ENCODE peak calls at places on chromosomes 4 and X, in five cellular contexts. O, W, S, Q and Y are unnamed samples.

GRCh38 chr4:150348079-150348478 is 233.9 kb upstream of the MAB21L2 start:
- DNase-seq in W (no peak), O (no peak), Q (peak), S (peak), Y (peak)

GRCh38 chr4:165631912-165632311 is 241.1 kb upstream of the TLL1 start:
- DNase-seq in O (no peak), S (no peak), Q (no peak), W (no peak), Y (no peak)

GRCh38 chrX:110407910-110408545 is 49.4 kb downstream of the RTL9 start:
- DNase-seq in W (no peak), O (no peak), S (peak), Q (peak), Y (peak)

GRCh38 chrX:68060506-68061205 is 372.6 kb downstream of the OPHN1 start:
- DNase-seq in S (no peak), W (no peak), O (no peak), Q (no peak), Y (no peak)

GRCh38 chr4:112325522-112325921 is 28.4 kb downstream of the ALPK1 start:
- DNase-seq in Q (no peak), O (no peak), W (no peak), S (no peak), Y (no peak)

GRCh38 chr4:152360045-152360410 is 175.9 kb downstream of the FBXW7 start:
- DNase-seq in Q (peak), O (no peak), S (peak), W (no peak), Y (peak)

GRCh38 chr4:67659065-67659464 is 41.9 kb downstream of the UBA6 start:
- DNase-seq in O (no peak), S (no peak), W (no peak), Q (no peak), Y (no peak)

GRCh38 chr4:176492648-176493302 is 173.0 kb downstream of the SPCS3 start:
- DNase-seq in W (no peak), Q (peak), O (no peak), S (no peak), Y (no peak)

GRCh38 chrX:23616361-23616760 is 50.9 kb upstream of the PRDX4 start:
- DNase-seq in W (no peak), S (peak), O (no peak), Q (peak), Y (peak)

GRCh38 chrX:103845165-103845653 is 13.2 kb upstream of the RAB9B start:
- DNase-seq in W (no peak), Q (peak), S (peak), O (peak), Y (peak)

GRCh38 chrX:46572295-46572936 is 1.1 kb upstream of the CHST7 start:
- DNase-seq in W (peak), Q (no peak), O (no peak), S (no peak), Y (peak)

GRCh38 chrX:48896611-48897011 is 957 bp downstream of the TIMM17B start:
- DNase-seq in Q (no peak), O (no peak), W (peak), S (peak), Y (no peak)

GRCh38 chrX:113009005-113009404 is 168.4 kb upstream of the AMOT start:
- DNase-seq in O (no peak), W (no peak), Q (no peak), S (no peak), Y (no peak)

GRCh38 chr4:180059216-180059881 is 2183.9 kb upstream of the TENM3 start:
- DNase-seq in W (no peak), Q (no peak), S (no peak), O (no peak), Y (no peak)

GRCh38 chr4:85968945-85969830 is 390.7 kb downstream of the MAPK10 start:
- DNase-seq in W (no peak), Q (peak), S (peak), O (no peak), Y (peak)

GRCh38 chr4:88605744-88606143 is 13.5 kb downstream of the HERC3 start:
- DNase-seq in S (no peak), O (no peak), W (no peak), Q (no peak), Y (no peak)

GRCh38 chrX:111100191-111100590 is 4.2 kb downstream of the PAK3 start:
- DNase-seq in O (no peak), Q (peak), S (peak), W (peak), Y (peak)

GRCh38 chr4:112060212-112060611 is 85.0 kb upstream of the FAM241A start:
- DNase-seq in Q (peak), O (no peak), W (no peak), S (peak), Y (peak)

GRCh38 chr4:154045086-154045485 is 256.2 kb upstream of the SFRP2 start:
- DNase-seq in W (no peak), O (no peak), Q (no peak), S (peak), Y (no peak)

GRCh38 chrX:70476166-70476933 is 31.7 kb downstream of the DLG3 start:
- DNase-seq in O (no peak), Q (no peak), S (no peak), W (no peak), Y (no peak)

GRCh38 chrX:102892103-102892502 is 45.0 kb upstream of the RAB40AL start:
- DNase-seq in S (peak), O (no peak), W (no peak), Q (no peak), Y (peak)

GRCh38 chrX:7074135-7074907 is 73.2 kb upstream of the STS start:
- DNase-seq in O (no peak), S (no peak), Q (no peak), W (no peak), Y (peak)

GRCh38 chrX:134525086-134525792 is 65.3 kb downstream of the HPRT1 start:
- DNase-seq in O (no peak), S (no peak), Q (peak), W (no peak), Y (no peak)

GRCh38 chr4:24477919-24478318 is 106.4 kb downstream of the DHX15 start:
- DNase-seq in O (no peak), Q (peak), S (peak), W (no peak), Y (no peak)

GRCh38 chr4:146415829-146416228 is 105.9 kb downstream of the SLC10A7 start:
- DNase-seq in S (no peak), Q (no peak), O (no peak), W (no peak), Y (no peak)

GRCh38 chr4:148061795-148062194 is 329.9 kb downstream of the ARHGAP10 start:
- DNase-seq in Q (no peak), W (no peak), O (no peak), S (no peak), Y (no peak)

GRCh38 chr4:140300271-140300970 is 73.0 kb upstream of the SCOC start:
- DNase-seq in S (peak), O (no peak), W (peak), Q (peak), Y (peak)

GRCh38 chr4:24743931-24744330 is 51.4 kb upstream of the SOD3 start:
- DNase-seq in W (no peak), S (no peak), Q (peak), O (no peak), Y (no peak)

GRCh38 chr4:48669086-48669485 is 111.0 kb downstream of the FRYL start:
- DNase-seq in O (no peak), S (no peak), Q (no peak), W (no peak), Y (peak)

GRCh38 chrX:118497180-118497814 is 1.7 kb downstream of the DOCK11 start:
- DNase-seq in W (no peak), Q (no peak), S (no peak), O (no peak), Y (no peak)

GRCh38 chrX:131975851-131976250 is 47.3 kb upstream of the STK26 start:
- DNase-seq in O (no peak), S (no peak), W (no peak), Q (no peak), Y (no peak)

GRCh38 chr4:159937595-159937994 is 834.7 kb downstream of the RAPGEF2 start:
- DNase-seq in S (no peak), O (no peak), W (no peak), Q (no peak), Y (peak)

GRCh38 chr4:98293089-98293887 is 32.1 kb downstream of the RAP1GDS1 start:
- DNase-seq in W (no peak), Q (peak), O (no peak), S (no peak), Y (no peak)

DNA sequence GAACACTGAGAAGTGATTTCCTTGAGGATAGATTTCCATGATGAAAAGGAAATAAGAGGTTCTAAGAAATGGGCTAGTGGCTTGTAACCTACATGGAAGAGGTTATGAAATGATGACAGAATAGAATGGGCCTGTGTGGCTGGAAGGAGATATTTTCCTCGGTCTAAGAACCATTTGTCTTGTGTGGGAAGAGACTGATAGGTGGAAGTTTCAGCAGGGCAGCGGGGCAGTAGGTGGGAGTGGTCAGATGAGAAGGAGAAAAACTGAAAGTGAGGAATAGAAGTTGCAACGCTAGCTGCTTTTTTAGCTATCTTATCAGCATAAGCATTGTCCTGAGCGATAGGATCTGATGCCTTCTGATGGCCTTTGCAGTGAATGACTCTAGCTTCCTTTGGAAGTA is 211.4 kb upstream of the GALNT7 start:
- DNase-seq in Q (no peak), S (no peak), W (no peak), O (no peak), Y (no peak)
- H3K4me3 ChIP-seq in Q (no peak), S (no peak), W (no peak), O (no peak), Y (no peak)

GRCh38 chrX:39418936-39419659 is 617.8 kb downstream of the MID1IP1 start:
- DNase-seq in W (no peak), S (no peak), O (no peak), Q (no peak), Y (no peak)
- TF ChIP-seq CTCF in W (no peak), S (no peak), O (no peak), Q (no peak), Y (no peak)

DNA sequence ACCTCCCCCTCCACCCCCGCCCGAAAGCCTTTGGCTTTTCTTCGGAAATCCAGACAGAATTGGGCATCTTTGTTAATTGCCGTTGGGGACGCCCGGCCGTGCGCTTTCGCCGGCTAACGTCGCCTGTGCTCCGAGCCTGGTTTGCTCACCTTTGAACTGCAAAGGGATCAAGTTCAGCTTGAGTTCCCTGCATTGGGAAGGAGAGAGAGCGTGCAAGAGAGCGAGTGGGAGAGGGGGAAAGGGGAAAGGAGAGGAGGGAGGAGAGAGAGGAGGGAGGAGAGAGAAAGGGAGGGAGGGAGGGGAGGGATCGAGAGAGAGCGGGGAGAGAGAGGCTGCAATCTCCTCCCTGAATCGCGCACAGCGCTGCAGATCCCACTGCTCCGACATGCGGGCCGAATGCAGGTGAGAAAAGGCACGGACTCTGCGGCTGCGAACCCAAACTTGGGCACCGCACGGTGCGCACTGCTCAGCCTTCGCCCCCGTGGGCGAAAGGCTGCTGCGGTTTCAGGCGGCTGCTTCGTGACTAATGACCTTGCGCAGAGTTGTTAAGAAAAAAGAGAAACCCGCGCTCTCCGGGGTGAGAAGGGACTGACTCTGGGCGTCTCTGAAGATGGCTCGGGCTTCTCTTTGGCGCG is at the start of gene PCDH7:
- DNase-seq in S (peak), O (no peak), W (no peak), Q (peak), Y (peak)
- H3K4me3 ChIP-seq in S (peak), O (peak), W (peak), Q (peak), Y (peak)

GRCh38 chr4:2630556-2631273 is 94.3 kb downstream of the FAM193A start:
- DNase-seq in S (no peak), Q (no peak), W (peak), O (no peak), Y (no peak)
- TF ChIP-seq CTCF in S (no peak), Q (no peak), W (no peak), O (no peak), Y (no peak)

GRCh38 chr4:6687947-6688878 is 5.5 kb upstream of the S100P start:
- DNase-seq in O (no peak), S (no peak), Q (no peak), W (no peak), Y (peak)
- H3K4me3 ChIP-seq in O (no peak), S (no peak), Q (no peak), W (no peak), Y (no peak)

GRCh38 chrX:13345037-13345436 is 25.2 kb upstream of the ATXN3L start:
- DNase-seq in S (no peak), Q (no peak), O (no peak), W (no peak), Y (no peak)

GRCh38 chrX:13338985-13339384 is 19.1 kb upstream of the ATXN3L start:
- DNase-seq in O (no peak), W (no peak), S (no peak), Q (no peak), Y (no peak)

GRCh38 chrX:13339607-13340006 is 19.8 kb upstream of the ATXN3L start:
- DNase-seq in W (no peak), O (no peak), S (no peak), Q (no peak), Y (no peak)

GRCh38 chrX:13341491-13342101 is 21.7 kb upstream of the ATXN3L start:
- DNase-seq in S (no peak), O (no peak), W (no peak), Q (peak), Y (peak)

GRCh38 chrX:13340182-13340791 is 20.4 kb upstream of the ATXN3L start:
- DNase-seq in Q (peak), O (no peak), S (no peak), W (no peak), Y (peak)
- TF ChIP-seq CTCF in Q (no peak), O (no peak), S (no peak), W (no peak), Y (no peak)

GRCh38 chr4:80161413-80162058 is 35.8 kb upstream of the PRDM8 start:
- DNase-seq in O (no peak), Q (no peak), S (no peak), W (no peak), Y (no peak)

GRCh38 chr4:80165855-80166254 is 31.4 kb upstream of the PRDM8 start:
- DNase-seq in Q (no peak), O (no peak), S (no peak), W (no peak), Y (no peak)

DNA sequence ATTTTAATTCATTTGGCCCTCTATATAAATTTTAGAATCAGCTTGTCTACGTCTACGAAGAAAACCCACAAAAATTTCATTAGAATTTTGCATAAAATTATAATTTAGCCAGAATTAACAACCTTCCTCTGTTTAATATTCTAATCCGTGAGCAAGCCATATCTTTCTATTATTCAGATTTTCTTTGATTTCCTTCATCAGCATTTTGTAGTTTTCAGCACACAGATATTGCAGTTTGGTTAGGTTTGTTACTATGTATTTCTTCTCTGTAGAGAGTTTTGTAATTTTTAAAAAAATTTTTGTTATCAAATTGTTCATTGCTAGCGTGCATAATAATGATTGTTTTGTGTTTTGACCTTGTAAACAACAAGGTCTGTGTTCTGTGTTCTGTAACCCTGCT is 34.9 kb upstream of the PRDM8 start:
- DNase-seq in S (no peak), W (no peak), Q (no peak), O (no peak), Y (no peak)
- H3K4me3 ChIP-seq in S (no peak), W (no peak), Q (no peak), O (no peak), Y (no peak)

GRCh38 chr4:184196730-184197355 is 20.8 kb downstream of the ENPP6 start:
- DNase-seq in O (no peak), Q (no peak), S (no peak), W (peak), Y (peak)

GRCh38 chr4:184198190-184198589 is 19.5 kb downstream of the ENPP6 start:
- DNase-seq in O (no peak), S (no peak), W (peak), Q (no peak), Y (no peak)

GRCh38 chr4:184201179-184201578 is 16.5 kb downstream of the ENPP6 start:
- DNase-seq in O (no peak), Q (no peak), W (peak), S (no peak), Y (no peak)

GRCh38 chr4:184203300-184203699 is 14.4 kb downstream of the ENPP6 start:
- DNase-seq in W (no peak), Q (no peak), S (no peak), O (no peak), Y (no peak)

GRCh38 chr4:184199780-184200179 is 17.9 kb downstream of the ENPP6 start:
- DNase-seq in Q (no peak), W (no peak), S (no peak), O (no peak), Y (no peak)
- TF ChIP-seq CTCF in Q (no peak), W (no peak), S (no peak), O (no peak), Y (no peak)

GRCh38 chr4:78569291-78569821 is 17.8 kb downstream of the ANXA3 start:
- DNase-seq in O (no peak), W (no peak), Q (peak), S (peak), Y (peak)
- H3K4me3 ChIP-seq in O (no peak), W (no peak), Q (no peak), S (no peak), Y (no peak)